ENCODE peak calls at places on chromosomes 6 and 20, in four cellular contexts. N is OCI-LY7, P is nucleus accumbens, B is HS-5. F is an unnamed sample.

GRCh38 chr6:111478064-111478476 is 4.9 kb downstream of the REV3L start:
- DNase-seq in P (no peak), N (no peak), B (no peak), F (no peak)

GRCh38 chr6:25279748-25280616 is 808 bp downstream of the CARMIL1 start:
- DNase-seq in P (no peak), B (no peak), N (peak), F (no peak)

GRCh38 chr6:90714319-90714718 is 127.4 kb upstream of the MAP3K7 start:
- DNase-seq in B (peak), P (no peak), N (no peak), F (no peak)

GRCh38 chr6:10310826-10311225 is 104.0 kb downstream of the TFAP2A start:
- DNase-seq in B (no peak), N (no peak), P (no peak), F (no peak)

GRCh38 chr20:63289311-63290135 is 3.5 kb upstream of the COL20A1 start:
- DNase-seq in P (no peak), B (no peak), N (no peak), F (no peak)

GRCh38 chr6:133837801-133838349 is 51.0 kb upstream of the TCF21 start:
- DNase-seq in N (peak), B (no peak), P (no peak), F (no peak)

GRCh38 chr6:53437557-53438202 is 88.9 kb upstream of the ELOVL5 start:
- DNase-seq in N (peak), B (peak), P (no peak), F (no peak)

GRCh38 chr6:79946773-79947190 is 571 bp downstream of the ELOVL4 start:
- DNase-seq in N (no peak), P (peak), B (peak), F (peak)

GRCh38 chr6:143068001-143068400 is 7.3 kb downstream of the AIG1 start:
- DNase-seq in B (no peak), P (no peak), N (no peak), F (no peak)

GRCh38 chr20:4021905-4022304 is 6.5 kb upstream of the RNF24 start:
- DNase-seq in P (no peak), N (no peak), B (no peak), F (no peak)

GRCh38 chr6:28218312-28219248 is 6.5 kb upstream of the ZSCAN9 start:
- DNase-seq in B (no peak), N (no peak), P (no peak), F (no peak)

GRCh38 chr6:131122007-131122406 is 13.3 kb upstream of the AKAP7 start:
- DNase-seq in P (no peak), B (no peak), N (no peak), F (no peak)

F was measured in hypothalamus.